ENCODE peak calls at places on chromosome 1, in six cellular contexts. One of them, this sample, is unnamed.

GRCh38 chr1:31181515-31182343 is 58.0 kb downstream of the NKAIN1 start:
- DNase-seq in breast epithelium: peak
- DNase-seq in neural progenitor cell: peak
- DNase-seq in upper lobe of right lung: peak
- DNase-seq in adrenal gland: peak
- DNase-seq in AG04450: no peak
- DNase-seq in this sample: no peak

GRCh38 chr1:31570228-31570627 is 6.1 kb upstream of the TINAGL1 start:
- DNase-seq in neural progenitor cell: no peak
- DNase-seq in AG04450: no peak
- DNase-seq in adrenal gland: peak
- DNase-seq in upper lobe of right lung: peak
- DNase-seq in breast epithelium: no peak
- DNase-seq in this sample: no peak

GRCh38 chr1:223271085-223271781 is 92.7 kb downstream of the SUSD4 start:
- DNase-seq in AG04450: no peak
- DNase-seq in adrenal gland: no peak
- DNase-seq in upper lobe of right lung: no peak
- DNase-seq in breast epithelium: no peak
- DNase-seq in neural progenitor cell: no peak
- DNase-seq in this sample: no peak

GRCh38 chr1:150511551-150511950 is 3.6 kb downstream of the ECM1 start:
- DNase-seq in adrenal gland: no peak
- DNase-seq in neural progenitor cell: no peak
- DNase-seq in AG04450: no peak
- DNase-seq in upper lobe of right lung: no peak
- DNase-seq in breast epithelium: no peak
- DNase-seq in this sample: no peak

GRCh38 chr1:76942549-76942948 is 75.3 kb downstream of the ST6GALNAC5 start:
- DNase-seq in adrenal gland: no peak
- DNase-seq in neural progenitor cell: no peak
- DNase-seq in AG04450: peak
- DNase-seq in breast epithelium: no peak
- DNase-seq in upper lobe of right lung: no peak
- DNase-seq in this sample: no peak

GRCh38 chr1:65558215-65558614 is 137.7 kb downstream of the LEPR start:
- DNase-seq in breast epithelium: no peak
- DNase-seq in neural progenitor cell: no peak
- DNase-seq in upper lobe of right lung: no peak
- DNase-seq in AG04450: no peak
- DNase-seq in adrenal gland: no peak
- DNase-seq in this sample: peak

GRCh38 chr1:154176341-154176740 is 15.6 kb downstream of the TPM3 start:
- DNase-seq in neural progenitor cell: no peak
- DNase-seq in upper lobe of right lung: no peak
- DNase-seq in AG04450: peak
- DNase-seq in breast epithelium: no peak
- DNase-seq in adrenal gland: no peak
- DNase-seq in this sample: no peak

GRCh38 chr1:42743302-42744029 is 3.4 kb upstream of the CLDN19 start:
- DNase-seq in AG04450: no peak
- DNase-seq in neural progenitor cell: no peak
- DNase-seq in adrenal gland: peak
- DNase-seq in breast epithelium: no peak
- DNase-seq in upper lobe of right lung: no peak
- DNase-seq in this sample: no peak

GRCh38 chr1:27356628-27357280 is 10.0 kb downstream of the MAP3K6 start:
- DNase-seq in upper lobe of right lung: no peak
- DNase-seq in AG04450: no peak
- DNase-seq in neural progenitor cell: peak
- DNase-seq in breast epithelium: no peak
- DNase-seq in adrenal gland: no peak
- DNase-seq in this sample: no peak

GRCh38 chr1:37764888-37765441 is at the start of gene EPHA10:
- DNase-seq in breast epithelium: no peak
- DNase-seq in upper lobe of right lung: no peak
- DNase-seq in adrenal gland: no peak
- DNase-seq in AG04450: no peak
- DNase-seq in neural progenitor cell: peak
- DNase-seq in this sample: no peak

GRCh38 chr1:222413436-222413835 is 134.5 kb downstream of the HHIPL2 start:
- DNase-seq in AG04450: no peak
- DNase-seq in adrenal gland: no peak
- DNase-seq in breast epithelium: no peak
- DNase-seq in neural progenitor cell: no peak
- DNase-seq in upper lobe of right lung: no peak
- DNase-seq in this sample: no peak

GRCh38 chr1:47403321-47403720 is 12.8 kb upstream of the FOXE3 start:
- DNase-seq in AG04450: no peak
- DNase-seq in upper lobe of right lung: no peak
- DNase-seq in neural progenitor cell: no peak
- DNase-seq in breast epithelium: no peak
- DNase-seq in adrenal gland: no peak
- DNase-seq in this sample: no peak

GRCh38 chr1:156451486-156452184 is 48.9 kb downstream of the MEF2D start:
- DNase-seq in breast epithelium: no peak
- DNase-seq in upper lobe of right lung: no peak
- DNase-seq in neural progenitor cell: no peak
- DNase-seq in adrenal gland: no peak
- DNase-seq in AG04450: no peak
- DNase-seq in this sample: no peak
- TF ChIP-seq CTCF in breast epithelium: no peak
- TF ChIP-seq CTCF in upper lobe of right lung: no peak
- TF ChIP-seq CTCF in neural progenitor cell: no peak
- TF ChIP-seq CTCF in adrenal gland: no peak
- TF ChIP-seq CTCF in AG04450: no peak
- TF ChIP-seq CTCF in this sample: no peak

GRCh38 chr1:84300991-84301758 is at the start of gene SAMD13:
- DNase-seq in breast epithelium: peak
- DNase-seq in neural progenitor cell: peak
- DNase-seq in AG04450: peak
- DNase-seq in upper lobe of right lung: no peak
- DNase-seq in adrenal gland: peak
- DNase-seq in this sample: peak

GRCh38 chr1:84300501-84300900 is 1.0 kb upstream of the SAMD13 start:
- DNase-seq in neural progenitor cell: no peak
- DNase-seq in breast epithelium: no peak
- DNase-seq in adrenal gland: no peak
- DNase-seq in AG04450: no peak
- DNase-seq in upper lobe of right lung: no peak
- DNase-seq in this sample: no peak

GRCh38 chr1:84298688-84299535 is 2.6 kb upstream of the SAMD13 start:
- DNase-seq in neural progenitor cell: peak
- DNase-seq in upper lobe of right lung: peak
- DNase-seq in adrenal gland: peak
- DNase-seq in AG04450: no peak
- DNase-seq in breast epithelium: peak
- DNase-seq in this sample: no peak

GRCh38 chr1:84298336-84298687 is 3.2 kb upstream of the SAMD13 start:
- DNase-seq in adrenal gland: peak
- DNase-seq in AG04450: no peak
- DNase-seq in upper lobe of right lung: peak
- DNase-seq in breast epithelium: no peak
- DNase-seq in neural progenitor cell: peak
- DNase-seq in this sample: no peak

DNA sequence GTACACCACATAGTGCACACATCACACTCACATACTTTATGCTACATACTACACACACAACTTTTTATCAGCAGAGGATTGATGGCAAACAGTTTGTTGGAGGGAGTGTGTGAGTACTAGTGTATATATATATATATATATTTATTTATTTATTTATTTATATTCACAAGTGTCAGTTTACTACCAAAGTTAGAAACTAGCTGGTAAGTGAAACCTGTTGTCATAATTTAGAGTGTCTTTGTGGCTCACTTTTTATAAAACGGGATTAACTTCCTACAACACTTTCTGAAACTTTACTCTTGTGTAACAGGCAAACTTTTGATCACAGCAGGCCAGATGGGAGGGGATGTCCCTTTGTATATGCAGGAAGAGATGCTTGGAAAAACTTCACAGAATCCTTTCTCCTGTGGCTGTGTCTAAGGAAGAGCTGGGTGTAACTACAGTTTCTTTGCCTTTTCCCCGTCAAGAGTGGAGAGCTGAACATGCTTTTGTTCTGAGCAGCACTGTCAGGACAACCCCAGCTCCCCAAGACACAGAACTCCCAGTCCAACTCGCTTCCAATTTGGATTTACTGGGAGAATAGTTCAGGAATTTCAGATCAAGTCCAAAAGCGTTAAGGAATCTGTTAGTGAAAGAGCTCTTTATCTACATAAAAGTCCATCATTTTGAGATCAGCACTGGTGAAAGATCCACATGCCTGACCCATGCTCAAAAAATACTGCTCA is 1.8 kb upstream of the SAMD13 start:
- DNase-seq in upper lobe of right lung: no peak
- DNase-seq in neural progenitor cell: no peak
- DNase-seq in adrenal gland: no peak
- DNase-seq in AG04450: no peak
- DNase-seq in breast epithelium: no peak
- DNase-seq in this sample: no peak
- H3K4me3 ChIP-seq in upper lobe of right lung: peak
- H3K4me3 ChIP-seq in neural progenitor cell: peak
- H3K4me3 ChIP-seq in adrenal gland: no peak
- H3K4me3 ChIP-seq in AG04450: peak
- H3K4me3 ChIP-seq in breast epithelium: peak
- H3K4me3 ChIP-seq in this sample: peak

GRCh38 chr1:29368936-29369932 is 132.9 kb downstream of the PTPRU start:
- DNase-seq in upper lobe of right lung: no peak
- DNase-seq in adrenal gland: no peak
- DNase-seq in neural progenitor cell: no peak
- DNase-seq in AG04450: no peak
- DNase-seq in breast epithelium: no peak
- DNase-seq in this sample: no peak
- TF ChIP-seq CTCF in upper lobe of right lung: no peak
- TF ChIP-seq CTCF in adrenal gland: no peak
- TF ChIP-seq CTCF in neural progenitor cell: no peak
- TF ChIP-seq CTCF in AG04450: no peak
- TF ChIP-seq CTCF in breast epithelium: no peak
- TF ChIP-seq CTCF in this sample: no peak

DNA sequence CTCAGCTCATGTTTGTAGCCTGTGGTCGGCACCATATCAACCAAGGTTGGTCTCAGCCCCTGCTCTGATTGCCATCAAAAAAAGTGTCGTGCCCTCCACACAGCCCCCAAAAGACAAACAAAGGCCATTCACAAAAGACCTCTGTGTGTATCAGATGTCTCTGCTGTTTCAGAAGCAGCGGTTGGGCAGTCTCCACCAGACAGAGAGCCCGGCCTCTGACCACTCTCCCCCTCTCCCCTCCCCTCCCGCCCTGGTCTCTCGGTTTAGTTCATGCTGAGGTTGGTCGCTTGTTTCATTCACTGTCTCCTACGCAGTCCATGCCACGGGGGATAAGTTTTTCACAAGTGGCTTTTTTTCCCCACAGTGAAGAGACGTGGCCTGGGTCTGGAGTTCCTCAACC is 27.1 kb downstream of the ACTA1 start:
- DNase-seq in AG04450: no peak
- DNase-seq in upper lobe of right lung: no peak
- DNase-seq in breast epithelium: no peak
- DNase-seq in adrenal gland: no peak
- DNase-seq in neural progenitor cell: peak
- DNase-seq in this sample: no peak
- H3K4me3 ChIP-seq in AG04450: no peak
- H3K4me3 ChIP-seq in upper lobe of right lung: no peak
- H3K4me3 ChIP-seq in breast epithelium: peak
- H3K4me3 ChIP-seq in adrenal gland: no peak
- H3K4me3 ChIP-seq in neural progenitor cell: peak
- H3K4me3 ChIP-seq in this sample: no peak

GRCh38 chr1:201676651-201677050 is 137.7 kb downstream of the NAV1 start:
- DNase-seq in adrenal gland: no peak
- DNase-seq in AG04450: no peak
- DNase-seq in breast epithelium: no peak
- DNase-seq in neural progenitor cell: no peak
- DNase-seq in upper lobe of right lung: no peak
- DNase-seq in this sample: no peak
- TF ChIP-seq CTCF in adrenal gland: no peak
- TF ChIP-seq CTCF in AG04450: no peak
- TF ChIP-seq CTCF in breast epithelium: no peak
- TF ChIP-seq CTCF in neural progenitor cell: no peak
- TF ChIP-seq CTCF in upper lobe of right lung: no peak
- TF ChIP-seq CTCF in this sample: no peak

DNA sequence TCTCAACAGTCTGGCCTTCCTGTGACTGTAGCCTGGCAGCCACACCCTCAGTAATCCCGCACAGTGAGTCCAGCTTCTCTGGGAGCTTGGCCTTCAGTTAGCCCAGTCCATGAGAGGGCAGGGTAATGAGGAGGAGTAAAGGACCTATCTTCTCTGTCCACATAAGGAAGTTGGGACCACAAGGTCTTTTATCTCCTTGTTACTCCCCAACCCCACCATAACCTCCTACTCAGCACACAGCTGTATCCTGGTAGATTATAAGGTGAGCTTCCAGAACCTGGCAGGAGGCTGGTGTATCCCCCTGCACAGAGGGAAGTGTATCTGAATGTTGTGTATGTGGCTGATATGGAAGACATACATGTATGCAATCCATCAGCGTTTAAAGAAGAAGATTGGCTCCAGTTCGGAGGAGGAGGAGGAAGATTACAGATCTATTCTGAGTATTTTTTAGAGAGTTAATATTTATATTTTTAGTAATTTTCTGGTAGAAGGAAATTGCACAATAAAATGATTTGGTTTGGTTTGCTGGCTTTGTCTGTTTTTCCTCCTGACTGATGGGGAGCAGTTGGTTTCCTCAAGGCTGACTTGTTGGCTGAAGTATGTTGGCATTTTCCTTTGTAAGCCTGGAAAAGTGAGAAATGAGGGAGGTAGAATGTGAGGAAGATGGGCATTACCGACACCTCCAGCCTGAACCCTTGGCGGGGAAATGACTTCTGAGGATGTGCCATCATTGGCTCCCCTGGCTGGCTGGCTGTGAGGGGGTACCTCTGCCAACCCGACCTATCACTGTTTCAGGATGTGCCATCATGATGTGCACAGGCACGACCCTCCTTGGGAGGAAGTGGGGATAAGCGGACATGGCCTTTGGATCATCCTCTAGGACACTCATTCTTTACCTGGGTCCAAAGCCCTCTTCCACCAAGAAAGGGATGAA is 5.0 kb downstream of the C1orf226 start:
- DNase-seq in upper lobe of right lung: no peak
- DNase-seq in AG04450: no peak
- DNase-seq in adrenal gland: no peak
- DNase-seq in neural progenitor cell: no peak
- DNase-seq in breast epithelium: no peak
- DNase-seq in this sample: no peak
- H3K4me3 ChIP-seq in upper lobe of right lung: no peak
- H3K4me3 ChIP-seq in AG04450: no peak
- H3K4me3 ChIP-seq in adrenal gland: no peak
- H3K4me3 ChIP-seq in neural progenitor cell: no peak
- H3K4me3 ChIP-seq in breast epithelium: no peak
- H3K4me3 ChIP-seq in this sample: no peak